ENCODE peak calls at places on chromosomes 1 and 21, in ten cellular contexts. M is CD8-positive, alpha-beta T cell; Q is CD8-positive, alpha-beta memory T cell; I is cardiac muscle cell; L is heart right ventricle; K is IMR-90; S is upper lobe of right lung; T is neuronal stem cell; F is osteoblast; Y is pancreas. R is an unnamed sample.

GRCh38 chr1:10796029-10796944 is at the start of gene CASZ1:
- DNase-seq in M (no peak), Q (no peak), I (peak; percentile 94), L (peak; percentile 86), K (peak; percentile 86), S (peak; percentile 92), T (peak; percentile 93), F (peak; percentile 100), Y (peak; percentile 91), R (peak; percentile 89)

GRCh38 chr1:1292851-1293250 is 12.6 kb downstream of the SCNN1D start:
- DNase-seq in M (no peak), Q (no peak), I (no peak), L (no peak), K (no peak), S (no peak), T (no peak), F (no peak), Y (no peak), R (no peak)

GRCh38 chr1:182495002-182495401 is 45.1 kb downstream of the RGSL1 start:
- DNase-seq in M (no peak), Q (no peak), I (no peak), L (peak; percentile 15), K (no peak), S (no peak), T (no peak), F (no peak), Y (no peak), R (no peak)

GRCh38 chr1:195608883-195609282 is 999.4 kb downstream of the KCNT2 start:
- DNase-seq in M (no peak), Q (no peak), I (no peak), L (no peak), K (no peak), S (no peak), T (no peak), F (no peak), Y (no peak), R (no peak)

GRCh38 chr1:55877440-55878232 is 662.5 kb upstream of the USP24 start:
- DNase-seq in M (no peak), Q (no peak), I (peak; percentile 24), L (no peak), K (peak; percentile 28), S (no peak), T (no peak), F (no peak), Y (no peak), R (no peak)

GRCh38 chr1:235635938-235636663 is 13.5 kb downstream of the GNG4 start:
- DNase-seq in M (no peak), Q (no peak), I (no peak), L (no peak), K (no peak), S (no peak), T (no peak), F (no peak), Y (no peak), R (no peak)

GRCh38 chr1:83828456-83828855 is 170.5 kb downstream of the TTLL7 start:
- DNase-seq in M (no peak), Q (no peak), I (no peak), L (no peak), K (no peak), S (no peak), T (no peak), F (no peak), Y (no peak), R (no peak)

GRCh38 chr1:55618203-55618602 is 403.0 kb upstream of the USP24 start:
- DNase-seq in M (no peak), Q (no peak), I (no peak), L (no peak), K (no peak), S (no peak), T (no peak), F (no peak), Y (no peak), R (no peak)

GRCh38 chr1:168512864-168513595 is 30.8 kb downstream of the XCL2 start:
- DNase-seq in M (no peak), Q (peak; percentile 62), I (peak; percentile 94), L (no peak), K (no peak), S (no peak), T (no peak), F (no peak), Y (no peak), R (no peak)

DNA sequence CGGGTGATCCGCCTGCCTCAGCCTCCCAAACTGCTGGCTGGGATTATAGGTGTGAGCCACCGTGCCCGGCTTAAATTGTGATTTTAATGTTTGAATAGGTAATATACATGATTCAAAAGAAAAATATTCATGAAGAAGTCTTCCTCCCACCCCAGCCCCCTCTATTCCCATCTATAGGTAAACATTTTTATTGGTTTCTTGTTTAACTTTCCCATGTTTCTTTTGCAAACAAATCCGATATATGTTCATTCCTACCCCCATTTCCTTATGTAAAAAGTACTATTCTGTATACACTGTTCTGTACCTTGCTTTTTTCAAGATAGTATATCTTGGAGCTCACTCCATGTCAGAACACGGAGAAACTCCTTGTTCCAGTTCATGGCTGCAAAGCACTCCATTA is 23.2 kb downstream of the RPS6KA1 start:
- DNase-seq in M (no peak), Q (no peak), I (no peak), L (no peak), K (no peak), S (no peak), T (no peak), F (no peak), Y (no peak), R (no peak)
- H3K36me3 ChIP-seq in M (peaks cover 75% of the 10 kb centered on the region), Q (peaks cover 62% of the 10 kb centered on the region), I (peaks cover 4% of the 10 kb centered on the region), L (no peaks in the 10 kb centered on the region), K (no peaks in the 10 kb centered on the region), S (peaks cover 75% of the 10 kb centered on the region), T (peaks cover 3% of the 10 kb centered on the region), F (no peaks in the 10 kb centered on the region), Y (peaks cover 38% of the 10 kb centered on the region), R (peaks cover 98% of the 10 kb centered on the region)

DNA sequence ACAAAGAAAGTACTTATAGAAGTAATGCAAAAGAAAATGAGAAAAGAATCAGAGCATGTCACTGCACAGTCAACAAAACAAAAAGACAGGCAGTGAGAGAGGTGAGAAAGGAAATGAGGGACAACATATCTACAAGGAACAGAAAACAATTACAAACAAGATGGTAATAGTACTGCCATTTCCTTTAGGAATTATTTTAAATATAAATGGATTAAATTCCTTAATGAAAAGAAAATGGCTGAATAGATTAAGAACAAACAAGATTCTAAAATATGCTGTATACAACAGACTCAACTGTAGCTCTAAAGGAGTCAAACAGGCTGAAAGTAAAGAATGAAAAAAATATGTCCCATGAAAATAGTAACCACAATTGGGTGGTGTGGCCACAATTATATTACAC is 22.1 kb upstream of the ZNF124 start:
- DNase-seq in M (no peak), Q (no peak), I (no peak), L (no peak), K (no peak), S (no peak), T (no peak), F (no peak), Y (no peak), R (no peak)
- H3K9me3 ChIP-seq in M (peaks cover 29% of the 10 kb centered on the region), Q (peaks cover 26% of the 10 kb centered on the region), I (peaks cover 3% of the 10 kb centered on the region), L (peaks cover 72% of the 10 kb centered on the region), K (peaks cover 13% of the 10 kb centered on the region), S (peaks cover 53% of the 10 kb centered on the region), T (peaks cover 69% of the 10 kb centered on the region), F (peaks cover 12% of the 10 kb centered on the region), Y (no peaks in the 10 kb centered on the region), R (peaks cover 10% of the 10 kb centered on the region)

GRCh38 chr1:19310720-19311502 is 1.0 kb downstream of the AKR7A2 start:
- DNase-seq in M (no peak), Q (no peak), I (peak; percentile 14), L (no peak), K (peak; percentile 18), S (no peak), T (peak; percentile 6), F (peak; percentile 82), Y (no peak), R (no peak)

GRCh38 chr1:19310061-19310460 is 1.9 kb downstream of the AKR7A2 start:
- DNase-seq in M (no peak), Q (no peak), I (no peak), L (no peak), K (no peak), S (no peak), T (no peak), F (peak; percentile 58), Y (no peak), R (no peak)

GRCh38 chr1:19311931-19312781 is at the start of the genes AKR7A2 and SLC66A1:
- DNase-seq in M (peak; percentile 86), Q (peak; percentile 78), I (peak; percentile 97), L (peak; percentile 91), K (peak; percentile 89), S (peak; percentile 96), T (peak; percentile 93), F (peak; percentile 100), Y (peak; percentile 94), R (peak; percentile 92)

GRCh38 chr1:19312782-19313635 is 883 bp downstream of the SLC66A1 start:
- DNase-seq in M (no peak), Q (no peak), I (no peak), L (no peak), K (no peak), S (no peak), T (no peak), F (peak; percentile 56), Y (no peak), R (no peak)

DNA sequence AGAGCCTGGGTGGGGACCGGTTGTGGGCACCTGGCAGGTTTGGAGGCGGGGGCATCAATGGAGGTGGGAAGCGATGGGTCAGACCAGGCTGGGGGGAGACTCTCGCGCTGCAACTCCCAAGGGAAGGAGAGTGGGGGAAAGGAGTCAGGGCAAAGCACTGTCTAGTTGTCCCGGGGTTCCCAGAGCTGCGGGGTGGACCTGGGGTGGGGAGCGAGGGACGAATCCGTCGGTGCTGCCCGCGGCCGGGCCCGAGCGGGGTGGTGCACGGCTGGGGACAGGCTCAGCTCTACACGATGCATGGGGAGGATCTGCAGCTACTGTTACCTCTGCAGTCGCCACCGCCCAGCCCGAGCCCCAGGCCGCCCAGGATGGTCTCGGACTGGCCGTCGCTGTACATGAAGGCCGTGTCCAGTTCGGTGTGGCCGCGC is 427 bp downstream of the AKR7A2 start:
- DNase-seq in M (no peak), Q (peak; percentile 36), I (no peak), L (no peak), K (no peak), S (no peak), T (peak; percentile 11), F (no peak), Y (no peak), R (no peak)
- H3K4me1 ChIP-seq in M (peaks cover 21% of the 10 kb centered on the region), Q (peaks cover 13% of the 10 kb centered on the region), I (no peaks in the 10 kb centered on the region), L (peaks cover 31% of the 10 kb centered on the region), K (peaks cover 27% of the 10 kb centered on the region), S (peaks cover 15% of the 10 kb centered on the region), T (peaks cover 12% of the 10 kb centered on the region), F (peaks cover 24% of the 10 kb centered on the region), Y (peaks cover 7% of the 10 kb centered on the region), R (peaks cover 51% of the 10 kb centered on the region)

DNA sequence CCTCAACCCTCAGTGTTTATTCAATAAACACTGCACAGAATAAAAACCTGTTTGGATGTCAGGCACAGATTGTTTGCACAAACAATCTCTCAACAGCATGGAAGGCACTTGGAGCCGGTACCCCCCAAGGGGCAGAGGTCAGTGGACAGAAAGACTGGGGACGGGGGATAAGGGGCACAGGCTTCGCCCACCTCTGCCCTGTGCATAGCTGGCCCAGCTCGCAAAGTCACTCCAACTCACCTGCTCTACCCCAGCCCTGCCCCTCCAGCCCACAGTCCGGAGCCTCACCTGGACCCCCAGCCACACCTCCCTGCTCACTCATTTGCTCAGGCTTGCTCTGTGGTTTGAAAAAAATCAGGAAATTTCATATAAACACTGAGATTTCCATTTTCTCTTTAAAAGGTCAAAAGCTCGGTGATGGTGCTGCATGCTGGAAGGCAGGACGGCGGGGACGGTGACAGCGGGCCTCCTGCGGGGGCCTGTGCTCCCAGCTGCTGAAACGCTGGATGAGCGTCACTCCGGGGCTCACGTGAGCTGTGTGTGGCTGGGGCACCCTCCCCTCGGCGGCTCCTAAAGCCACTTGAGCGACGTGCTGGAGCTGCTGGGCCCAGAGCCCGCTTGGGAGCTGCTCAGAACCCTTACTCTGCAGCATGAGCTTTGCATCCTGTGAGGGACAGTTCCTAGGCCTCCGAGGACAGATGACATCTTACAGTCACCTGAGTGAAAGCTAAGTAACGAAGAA is 54.5 kb downstream of the PRDM15 start:
- DNase-seq in M (no peak), Q (no peak), I (no peak), L (no peak), K (no peak), S (peak; percentile 34), T (no peak), F (no peak), Y (no peak), R (no peak)
- H3K36me3 ChIP-seq in M (peaks cover 11% of the 10 kb centered on the region), Q (peaks cover 7% of the 10 kb centered on the region), I (no peaks in the 10 kb centered on the region), L (no peaks in the 10 kb centered on the region), K (peaks cover 15% of the 10 kb centered on the region), S (peaks cover 10% of the 10 kb centered on the region), T (peaks cover 9% of the 10 kb centered on the region), F (peaks cover 9% of the 10 kb centered on the region), Y (no peaks in the 10 kb centered on the region), R (no peaks in the 10 kb centered on the region)

R was measured in left lung.